ENCODE peak calls at places on chromosomes 7 and 10, in nine cellular contexts. K is stimulated activated CD4-positive, alpha-beta T cell treated with anti-CD3 and anti-CD28 coated beads, Interleukin-4, amount 100 ng/mL, for 1 hour; I is H54; X is RPMI7951; Y is endodermal cell; M is skeletal muscle cell; F is activated T-helper 1 cell treated with anti-CD3 and anti-CD28 coated beads, Interleukin-2, amount 50 U/mL, for 16 hours; O is NCI-H446 treated with DMSO at 0.1 percent for 48 hours; H is naive thymus-derived CD8-positive, alpha-beta T cell. C is an unnamed sample.
A peak's percentile ranks its signal among the peaks of the same experiment; 100 is the strongest.

GRCh38 chr7:2632717-2633537 is 1.1 kb downstream of the TTYH3 start:
- DNase-seq in K (peak; percentile 66), I (peak; percentile 98), X (peak; percentile 95), Y (peak; percentile 84), M (no peak), F (peak; percentile 22), O (peak; percentile 58), H (peak; percentile 37), C (peak; percentile 72)

GRCh38 chr7:112556633-112557032 is 75.8 kb downstream of the LSMEM1 start:
- DNase-seq in K (no peak), I (no peak), X (peak; percentile 15), Y (no peak), M (peak; percentile 2), F (no peak), O (no peak), H (no peak), C (peak; percentile 9)

GRCh38 chr7:37916673-37917660 is at the start of gene SFRP4:
- DNase-seq in K (no peak), I (peak; percentile 52), X (peak; percentile 59), Y (peak; percentile 84), M (no peak), F (no peak), O (peak; percentile 50), H (no peak), C (peak; percentile 58)

GRCh38 chr7:77538908-77539212 is 1.8 kb downstream of the PTPN12 start:
- DNase-seq in K (no peak), I (no peak), X (no peak), Y (no peak), M (no peak), F (no peak), O (no peak), H (no peak), C (no peak)

GRCh38 chr7:99365318-99366141 is 9.0 kb upstream of the ARPC1B start:
- DNase-seq in K (peak; percentile 70), I (no peak), X (no peak), Y (peak; percentile 88), M (no peak), F (peak; percentile 38), O (no peak), H (peak; percentile 58), C (no peak)

GRCh38 chr10:33252794-33253203 is 81.7 kb downstream of the NRP1 start:
- DNase-seq in K (no peak), I (peak; percentile 32), X (peak; percentile 90), Y (no peak), M (peak; percentile 65), F (no peak), O (no peak), H (no peak), C (peak; percentile 88)

GRCh38 chr10:98344589-98345038 is 70.4 kb downstream of the PYROXD2 start:
- DNase-seq in K (no peak), I (no peak), X (peak; percentile 66), Y (no peak), M (peak; percentile 90), F (no peak), O (no peak), H (no peak), C (peak; percentile 96)

GRCh38 chr10:74543276-74543675 is 283.1 kb upstream of the KAT6B start:
- DNase-seq in K (no peak), I (no peak), X (no peak), Y (no peak), M (no peak), F (no peak), O (no peak), H (no peak), C (peak; percentile 31)

GRCh38 chr7:131327626-131328386 is at the start of gene MKLN1:
- DNase-seq in K (peak; percentile 94), I (peak; percentile 72), X (peak; percentile 87), Y (peak; percentile 95), M (peak; percentile 67), F (peak; percentile 84), O (peak; percentile 64), H (peak; percentile 79), C (peak; percentile 86)

GRCh38 chr10:10818082-10818481 is 199.6 kb upstream of the CELF2 start:
- DNase-seq in K (no peak), I (no peak), X (no peak), Y (no peak), M (no peak), F (no peak), O (no peak), H (no peak), C (peak; percentile 53)

GRCh38 chr10:34994565-34995142 is 95.5 kb downstream of the CUL2 start:
- DNase-seq in K (peak; percentile 23), I (peak; percentile 61), X (peak; percentile 81), Y (peak; percentile 91), M (peak; percentile 20), F (peak; percentile 4), O (peak; percentile 2), H (no peak), C (peak; percentile 91)

GRCh38 chr7:132115028-132115427 is 461.2 kb downstream of the PLXNA4 start:
- DNase-seq in K (no peak), I (no peak), X (no peak), Y (no peak), M (no peak), F (no peak), O (no peak), H (no peak), C (no peak)

GRCh38 chr10:123381271-123381670 is 227.1 kb downstream of the BUB3 start:
- DNase-seq in K (no peak), I (peak; percentile 45), X (peak; percentile 33), Y (no peak), M (peak; percentile 1), F (no peak), O (no peak), H (no peak), C (no peak)

GRCh38 chr10:101834341-101834740 is 9.3 kb downstream of the KCNIP2 start:
- DNase-seq in K (peak; percentile 11), I (no peak), X (no peak), Y (no peak), M (no peak), F (no peak), O (no peak), H (no peak), C (no peak)

GRCh38 chr7:53383131-53383530 is 347.7 kb downstream of the POM121L12 start:
- DNase-seq in K (no peak), I (peak; percentile 15), X (peak; percentile 54), Y (no peak), M (no peak), F (no peak), O (no peak), H (no peak), C (no peak)

GRCh38 chr7:124152859-124153692 is 120.2 kb upstream of the TMEM229A start:
- DNase-seq in K (no peak), I (no peak), X (peak; percentile 4), Y (peak; percentile 74), M (peak; percentile 9), F (no peak), O (no peak), H (no peak), C (peak; percentile 29)